ENCODE peak calls at places on chromosomes 3 and 15, in four cellular contexts. T is K562, S is GM12878, R is HepG2. P is an unnamed sample.

GRCh38 chr3:197297020-197297419 is 1.4 kb downstream of the DLG1 start:
- DNase-seq in T (no peak), R (no peak), S (no peak), P (no peak)

GRCh38 chr3:73141531-73141930 is 80.1 kb downstream of the EBLN2 start:
- DNase-seq in T (no peak), R (no peak), S (no peak), P (no peak)

GRCh38 chr3:186452517-186452916 is 90.5 kb upstream of the DGKG start:
- DNase-seq in R (no peak), S (no peak), T (no peak), P (no peak)

GRCh38 chr3:196235452-196236122 is 19.3 kb downstream of the SLC51A start:
- DNase-seq in T (no peak), R (no peak), S (no peak), P (no peak)

GRCh38 chr3:28645149-28645548 is 296.5 kb upstream of the AZI2 start:
- DNase-seq in T (no peak), S (no peak), R (no peak), P (no peak)

GRCh38 chr3:48560648-48561018 is 2.9 kb downstream of the UCN2 start:
- DNase-seq in R (no peak), T (no peak), S (no peak), P (no peak)

GRCh38 chr3:20608054-20608738 is 422.2 kb upstream of the SGO1 start:
- DNase-seq in T (no peak), R (no peak), S (no peak), P (peak; percentile 45)

GRCh38 chr15:32781781-32782180 is 64.0 kb downstream of the GREM1 start:
- DNase-seq in S (no peak), R (no peak), T (no peak), P (no peak)

GRCh38 chr3:67907735-67908134 is 253.3 kb upstream of the SUCLG2 start:
- DNase-seq in S (no peak), T (no peak), R (no peak), P (no peak)

GRCh38 chr3:27186013-27186412 is 183.2 kb downstream of the NEK10 start:
- DNase-seq in T (no peak), R (no peak), S (no peak), P (no peak)

GRCh38 chr3:127961963-127962362 is 46.9 kb downstream of the KBTBD12 start:
- DNase-seq in T (peak; percentile 7), R (peak; percentile 76), S (no peak), P (peak; percentile 51)

GRCh38 chr3:179069762-179070390 is 1.7 kb downstream of the ZMAT3 start:
- DNase-seq in T (no peak), S (no peak), R (no peak), P (no peak)

GRCh38 chr3:190012314-190012782 is 108.3 kb downstream of the P3H2 start:
- DNase-seq in R (peak; percentile 66), T (no peak), S (no peak), P (peak; percentile 73)

GRCh38 chr3:42651248-42652091 is 2.0 kb upstream of the ZBTB47 start:
- DNase-seq in S (no peak), R (no peak), T (no peak), P (no peak)

GRCh38 chr15:37771462-37771861 is 163.0 kb upstream of the TMCO5A start:
- DNase-seq in S (no peak), R (no peak), T (no peak), P (no peak)

GRCh38 chr3:128311441-128311844 is 155.2 kb downstream of the DNAJB8 start:
- DNase-seq in S (no peak), T (no peak), R (no peak), P (no peak)

GRCh38 chr3:32104492-32104891 is 1.9 kb upstream of the GPD1L start:
- DNase-seq in R (no peak), S (no peak), T (no peak), P (peak; percentile 63)

GRCh38 chr3:52433328-52434060 is 11.4 kb downstream of the SEMA3G start:
- DNase-seq in S (no peak), R (no peak), T (no peak), P (no peak)

GRCh38 chr3:76203578-76203977 is 418.2 kb upstream of the ZNF717 start:
- DNase-seq in S (no peak), R (no peak), T (no peak), P (no peak)

DNA sequence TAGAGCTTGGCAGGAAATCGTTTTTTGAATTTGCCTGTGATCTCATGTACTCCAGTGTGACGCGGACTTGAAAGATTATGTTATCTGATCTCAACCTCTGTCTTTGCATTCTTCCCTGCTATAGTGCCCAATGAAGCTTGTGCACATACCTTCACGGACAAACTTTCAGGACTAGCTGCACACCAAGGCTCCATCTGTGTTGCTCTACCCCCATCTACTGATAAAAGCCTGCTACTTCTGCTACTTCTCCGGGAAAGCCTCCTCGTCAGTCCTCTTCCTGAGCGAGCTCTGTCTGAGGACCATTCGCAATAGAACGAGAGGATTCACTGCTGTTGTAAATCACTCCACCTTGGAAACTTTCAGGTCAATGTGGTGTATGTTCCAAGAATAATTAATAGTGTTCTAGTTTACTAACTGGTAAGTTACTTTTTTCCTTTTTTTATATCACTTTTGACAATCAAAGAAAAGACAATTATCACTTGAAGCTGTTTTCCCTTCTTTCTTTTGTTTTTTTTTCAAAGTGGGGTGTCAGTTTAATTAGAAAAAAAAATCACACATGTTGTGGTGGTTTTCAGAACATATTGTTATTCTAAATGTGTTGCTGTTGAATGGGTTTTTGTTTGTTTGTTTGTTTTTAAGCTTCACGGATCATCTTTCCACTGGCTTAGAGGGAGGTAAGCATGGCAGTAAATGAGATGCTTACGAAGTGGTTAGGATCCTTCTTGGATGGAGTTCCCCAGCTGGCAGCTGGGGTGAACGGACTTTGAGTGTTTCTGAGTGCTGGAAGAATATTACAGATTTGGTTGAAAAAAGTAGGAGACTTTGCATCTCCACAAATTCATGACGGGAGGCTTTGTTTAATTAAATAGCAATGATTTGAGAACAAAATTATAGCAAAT is 217.7 kb downstream of the ARRDC4 start:
- DNase-seq in R (peak; percentile 56), T (peak; percentile 67), S (no peak), P (peak; percentile 70)
- TF ChIP-seq RFX5 in R (no peak), T (no peak), S (no peak), P (no peak)

DNA sequence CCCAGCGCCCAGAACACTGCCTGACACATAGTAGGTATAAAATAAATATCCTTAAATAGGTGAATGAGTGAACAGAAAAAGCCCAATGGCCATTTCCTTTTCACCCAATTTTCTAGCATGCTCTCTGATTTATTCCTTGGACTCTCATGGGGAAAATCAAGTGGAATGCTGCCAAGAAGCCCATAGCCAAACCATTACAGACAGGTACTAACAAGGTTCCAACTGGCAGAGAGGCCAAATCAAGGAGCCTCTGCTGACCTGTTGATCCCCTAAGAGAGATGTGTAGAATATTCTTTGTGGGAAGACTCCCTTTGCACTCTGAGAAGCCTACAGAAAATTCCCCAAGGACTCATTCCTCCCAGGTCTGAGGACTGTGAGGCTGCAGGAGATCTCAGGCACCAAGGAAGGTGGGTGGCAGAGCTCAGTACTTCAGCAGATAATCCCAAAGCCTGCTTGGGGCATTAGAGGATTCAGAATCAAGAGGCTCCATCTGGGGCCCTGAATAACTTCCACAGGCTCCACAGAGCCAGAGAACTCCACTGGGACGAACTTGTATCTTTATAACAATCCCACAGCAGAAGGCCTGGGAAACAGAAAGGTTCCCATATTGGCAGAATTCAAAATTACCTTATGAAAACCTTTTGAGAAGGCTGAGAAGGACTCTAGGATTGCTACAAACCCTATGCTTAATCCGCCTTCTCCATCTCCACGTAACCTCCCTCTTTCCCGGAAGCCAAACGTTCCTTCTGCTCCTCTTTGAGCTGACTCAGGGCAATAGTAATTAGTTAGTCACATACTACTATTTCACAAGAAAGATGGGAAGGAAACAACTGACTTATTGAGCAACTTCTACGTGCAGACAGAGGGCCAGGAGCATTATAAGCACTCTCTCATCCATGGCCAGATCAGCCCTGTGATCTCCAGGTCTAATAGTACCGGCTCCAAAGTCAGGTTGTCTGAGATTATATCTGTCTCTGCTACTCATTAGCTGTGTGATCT is 34.5 kb downstream of the PRICKLE2 start:
- DNase-seq in T (no peak), S (no peak), R (no peak), P (peak; percentile 57)
- TF ChIP-seq ESRRA in T (no peak), S (no peak), R (no peak), P (no peak)

DNA sequence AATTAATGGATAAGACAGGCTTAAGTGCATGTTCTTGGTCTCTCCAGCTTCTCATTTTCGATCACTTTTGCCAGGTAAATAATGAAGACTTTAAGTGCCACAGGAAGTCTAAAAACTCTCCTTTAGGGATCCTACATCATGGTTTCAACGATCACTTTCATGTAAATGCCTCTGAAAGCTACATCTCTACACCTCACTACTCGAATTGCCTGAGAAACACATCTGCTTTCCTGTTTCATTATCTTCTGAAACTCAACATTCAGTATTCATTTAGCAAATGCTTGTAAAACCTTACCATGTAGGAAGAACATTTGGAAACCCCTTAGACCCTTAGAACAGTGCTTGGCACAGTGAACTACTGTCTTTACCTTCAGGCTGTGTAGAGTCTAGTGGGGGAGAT is 16.2 kb downstream of the THAP10 start:
- DNase-seq in T (no peak), S (no peak), R (no peak), P (no peak)
- TF ChIP-seq RFX5 in T (no peak), S (no peak), R (no peak), P (no peak)

GRCh38 chr15:45131510-45131909 is 1.7 kb downstream of the DUOX1 start:
- DNase-seq in S (no peak), T (no peak), R (peak; percentile 61), P (no peak)

GRCh38 chr15:45129651-45130129 is at the start of the genes DUOX1 and DUOXA1:
- DNase-seq in S (no peak), R (no peak), T (no peak), P (no peak)

GRCh38 chr15:45128971-45129639 is 574 bp downstream of the DUOXA1 start:
- DNase-seq in R (no peak), T (no peak), S (no peak), P (no peak)

GRCh38 chr15:45132844-45133560 is 3.2 kb downstream of the DUOX1 start:
- DNase-seq in S (no peak), R (no peak), T (no peak), P (no peak)

DNA sequence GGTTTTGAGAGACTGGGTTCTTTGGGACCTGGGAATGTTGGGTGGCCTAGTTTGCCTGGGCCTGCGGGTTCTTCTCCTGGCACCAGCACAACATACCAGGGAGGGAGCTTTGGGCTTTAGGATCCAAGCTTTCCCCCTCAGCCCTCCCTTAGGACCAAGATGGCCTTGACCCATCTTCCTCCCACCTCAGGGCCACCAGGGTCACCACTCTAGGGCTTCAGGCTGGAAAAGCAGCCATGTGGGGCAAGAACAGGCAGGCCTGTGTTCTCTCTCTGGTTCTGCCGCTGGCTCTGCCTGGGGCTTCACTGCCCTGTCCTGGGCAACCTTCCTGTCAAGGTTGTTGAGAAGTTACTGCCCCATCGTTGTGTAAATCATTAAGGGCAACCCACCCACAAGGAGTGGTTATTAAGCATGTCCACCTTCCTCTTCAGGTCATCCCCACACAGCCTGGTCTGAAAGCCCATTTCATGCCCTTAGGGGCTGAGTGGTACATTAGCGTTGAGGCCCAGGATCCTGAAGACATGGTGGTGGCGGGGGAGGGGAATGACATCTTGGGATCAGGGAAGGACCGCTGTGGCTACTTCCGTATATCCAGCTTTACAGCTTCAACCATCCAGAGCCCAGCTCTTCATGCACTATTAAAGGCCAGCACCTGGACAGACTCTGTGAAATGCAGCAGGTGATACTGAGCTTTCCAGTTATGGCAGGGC is 652 bp downstream of the DUOX1 start:
- DNase-seq in S (no peak), R (no peak), T (no peak), P (no peak)
- TF ChIP-seq ESRRA in S (no peak), R (no peak), T (no peak), P (no peak)

DNA sequence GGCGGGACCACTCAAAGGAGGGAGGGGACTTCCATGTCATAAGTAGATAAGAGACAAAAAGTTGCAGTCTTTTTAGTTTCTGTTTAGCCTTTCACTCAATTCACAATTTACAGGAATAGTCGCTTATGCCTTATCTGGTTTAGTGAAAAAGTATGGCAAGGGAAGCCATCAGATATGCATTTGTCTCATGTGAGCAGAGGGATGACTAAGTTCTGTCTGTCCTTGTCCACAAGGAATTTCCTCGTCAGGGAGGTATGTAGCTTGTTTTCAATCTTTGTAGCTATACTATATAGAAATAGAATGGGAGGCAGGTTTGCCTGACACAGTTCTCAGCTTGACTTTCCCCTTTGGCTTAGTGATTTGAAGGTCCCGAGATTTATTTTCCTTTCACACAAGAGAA is 882.8 kb downstream of the NAALADL2 start:
- DNase-seq in R (no peak), S (no peak), T (no peak), P (no peak)
- TF ChIP-seq RFX5 in R (no peak), S (no peak), T (no peak), P (no peak)